ENCODE peak calls at places on chromosomes 16 and 17, in seven cellular contexts. G, N, O, I, A, Q and F are unnamed samples. For H3K9me3, the result is how much of the 10 kb centered on the place peaks cover.

GRCh38 chr17:47225436-47225858 is 16.3 kb downstream of the MYL4 start:
- DNase-seq in G (no peak), N (no peak), O (peak), I (no peak), A (peak), Q (peak), F (no peak)

GRCh38 chr17:76995352-76996105 is 127.3 kb downstream of the MGAT5B start:
- DNase-seq in G (no peak), N (no peak), O (no peak), I (peak), A (no peak), Q (no peak), F (no peak)

GRCh38 chr16:84115919-84116719 is 623 bp downstream of the MBTPS1 start:
- DNase-seq in G (no peak), N (no peak), O (peak), I (peak), A (no peak), Q (peak), F (peak)

GRCh38 chr17:36707904-36708303 is 106.5 kb downstream of the MRM1 start:
- DNase-seq in G (no peak), N (no peak), O (no peak), I (no peak), A (no peak), Q (no peak), F (no peak)

GRCh38 chr17:53837131-53837530 is 14.4 kb downstream of the KIF2B start:
- DNase-seq in G (no peak), N (no peak), O (peak), I (no peak), A (no peak), Q (no peak), F (no peak)

GRCh38 chr16:67406628-67407027 is 9.6 kb downstream of the ZDHHC1 start:
- DNase-seq in G (no peak), N (no peak), O (peak), I (no peak), A (no peak), Q (peak), F (no peak)

GRCh38 chr17:69757794-69758430 is 317.1 kb upstream of the KCNJ16 start:
- DNase-seq in G (no peak), N (no peak), O (peak), I (no peak), A (no peak), Q (peak), F (no peak)

GRCh38 chr17:3812771-3813170 is 11.8 kb upstream of the ITGAE start:
- DNase-seq in G (no peak), N (no peak), O (no peak), I (no peak), A (no peak), Q (no peak), F (no peak)

GRCh38 chr16:4182581-4183257 is 59.2 kb downstream of the SRL start:
- DNase-seq in G (no peak), N (no peak), O (no peak), I (no peak), A (no peak), Q (no peak), F (no peak)

GRCh38 chr17:41920580-41920955 is 1.8 kb upstream of the ACLY start:
- DNase-seq in G (no peak), N (no peak), O (no peak), I (no peak), A (no peak), Q (no peak), F (no peak)

GRCh38 chr16:86952769-86953168 is 364.4 kb downstream of the C16orf95 start:
- DNase-seq in G (no peak), N (no peak), O (peak), I (no peak), A (no peak), Q (peak), F (no peak)

GRCh38 chr17:63838586-63839184 is 3.8 kb downstream of the SMARCD2 start:
- DNase-seq in G (peak), N (no peak), O (peak), I (no peak), A (peak), Q (peak), F (no peak)

GRCh38 chr16:19916064-19916463 is 31.4 kb upstream of the GPRC5B start:
- DNase-seq in G (no peak), N (no peak), O (no peak), I (no peak), A (no peak), Q (no peak), F (no peak)

GRCh38 chr16:10383626-10384025 is 2.2 kb upstream of the ATF7IP2 start:
- DNase-seq in G (no peak), N (no peak), O (no peak), I (no peak), A (no peak), Q (no peak), F (no peak)

GRCh38 chr16:17246974-17247718 is 223.6 kb downstream of the XYLT1 start:
- DNase-seq in G (no peak), N (no peak), O (no peak), I (no peak), A (no peak), Q (no peak), F (no peak)

GRCh38 chr17:72119963-72120877 is 600 bp upstream of the SOX9 start:
- DNase-seq in G (peak), N (peak), O (peak), I (no peak), A (peak), Q (peak), F (no peak)

GRCh38 chr16:30527635-30528178 is 1.3 kb upstream of the ZNF768 start:
- DNase-seq in G (no peak), N (no peak), O (no peak), I (peak), A (no peak), Q (no peak), F (no peak)

GRCh38 chr16:50695017-50696000 is 1.9 kb downstream of the NOD2 start:
- DNase-seq in G (no peak), N (no peak), O (no peak), I (no peak), A (no peak), Q (no peak), F (no peak)

GRCh38 chr17:38583833-38584349 is 21.9 kb downstream of the SRCIN1 start:
- DNase-seq in G (no peak), N (no peak), O (no peak), I (no peak), A (no peak), Q (no peak), F (no peak)

GRCh38 chr17:60398227-60398959 is 6.5 kb upstream of the USP32 start:
- DNase-seq in G (no peak), N (no peak), O (no peak), I (peak), A (no peak), Q (no peak), F (no peak)

GRCh38 chr16:68298907-68299515 is 11.7 kb downstream of the SLC7A6OS start:
- DNase-seq in G (peak), N (no peak), O (peak), I (no peak), A (peak), Q (peak), F (no peak)

GRCh38 chr16:49586466-49586865 is 212.9 kb downstream of the C16orf78 start:
- DNase-seq in G (no peak), N (no peak), O (no peak), I (no peak), A (no peak), Q (no peak), F (no peak)

GRCh38 chr17:71472809-71473789 is 647.7 kb upstream of the SOX9 start:
- DNase-seq in G (no peak), N (no peak), O (peak), I (peak), A (no peak), Q (peak), F (peak)

GRCh38 chr16:31704138-31704537 is 169.5 kb upstream of the ZNF267 start:
- DNase-seq in G (no peak), N (no peak), O (no peak), I (no peak), A (no peak), Q (no peak), F (no peak)

GRCh38 chr17:79008666-79009387 is 737 bp downstream of the CANT1 start:
- DNase-seq in G (peak), N (no peak), O (no peak), I (no peak), A (no peak), Q (no peak), F (no peak)

GRCh38 chr17:77140878-77141767 is at the start of gene SEC14L1:
- DNase-seq in G (peak), N (peak), O (no peak), I (peak), A (peak), Q (no peak), F (peak)

GRCh38 chr17:75755205-75755901 is 9.6 kb downstream of the GALK1 start:
- DNase-seq in G (no peak), N (peak), O (no peak), I (no peak), A (no peak), Q (no peak), F (peak)

GRCh38 chr16:85428168-85428898 is 184.8 kb upstream of the GSE1 start:
- DNase-seq in G (peak), N (peak), O (no peak), I (peak), A (peak), Q (no peak), F (peak)

GRCh38 chr16:67528870-67529638 is 425 bp downstream of the RIPOR1 start:
- DNase-seq in G (peak), N (peak), O (peak), I (peak), A (peak), Q (peak), F (peak)

GRCh38 chr17:82948081-82948511 is 108.3 kb upstream of the ZNF750 start:
- DNase-seq in G (peak), N (no peak), O (no peak), I (no peak), A (peak), Q (no peak), F (no peak)

GRCh38 chr17:82943751-82944150 is 103.9 kb upstream of the ZNF750 start:
- DNase-seq in G (peak), N (no peak), O (no peak), I (no peak), A (peak), Q (no peak), F (no peak)

GRCh38 chr17:82947051-82947991 is 107.5 kb upstream of the ZNF750 start:
- DNase-seq in G (peak), N (no peak), O (no peak), I (no peak), A (peak), Q (no peak), F (no peak)

GRCh38 chr17:82944990-82945389 is 105.2 kb upstream of the ZNF750 start:
- DNase-seq in G (no peak), N (no peak), O (no peak), I (peak), A (no peak), Q (no peak), F (no peak)

GRCh38 chr17:82946081-82946480 is 106.3 kb upstream of the ZNF750 start:
- DNase-seq in G (no peak), N (no peak), O (no peak), I (no peak), A (no peak), Q (no peak), F (no peak)
- H3K9me3 ChIP-seq in G (under half), N (half or more), O (under half), I (under half), A (under half), Q (half or more), F (under half)

GRCh38 chr16:57165923-57166322 is 19.9 kb downstream of the PSME3IP1 start:
- DNase-seq in G (no peak), N (no peak), O (peak), I (no peak), A (no peak), Q (peak), F (no peak)
- H3K27ac ChIP-seq in G (no peak), N (no peak), O (no peak), I (no peak), A (no peak), Q (no peak), F (no peak)

GRCh38 chr16:88289001-88289400 is 93.8 kb upstream of the ZNF469 start:
- DNase-seq in G (no peak), N (no peak), O (no peak), I (no peak), A (no peak), Q (no peak), F (no peak)
- H3K9me3 ChIP-seq in G (under half), N (half or more), O (under half), I (under half), A (under half), Q (under half), F (under half)

GRCh38 chr17:81329279-81329926 is 34.3 kb upstream of the SLC38A10 start:
- DNase-seq in G (peak), N (peak), O (peak), I (no peak), A (peak), Q (peak), F (no peak)
- H3K27ac ChIP-seq in G (peak), N (no peak), O (no peak), I (no peak), A (peak), Q (peak), F (no peak)

GRCh38 chr17:22707626-22708025 is 1015.3 kb downstream of the KCNJ18 start:
- DNase-seq in G (no peak), N (no peak), O (no peak), I (no peak), A (no peak), Q (no peak), F (no peak)
- H3K9me3 ChIP-seq in G (under half), N (half or more), O (under half), I (under half), A (under half), Q (under half), F (under half)